ENCODE peak calls at places on chromosomes 5 and 9, in eight cellular contexts. T is hypothalamus, Q is NCI-H2081, P is uterus, U is GM13976, M is Right ventricle myocardium superior, C is DND-41, W is germinal center. F is an unnamed sample.

GRCh38 chr5:138252944-138253343 is 21.5 kb downstream of the GFRA3 start:
- DNase-seq in T (no peak), Q (no peak), P (no peak), U (no peak), M (no peak), C (no peak), W (no peak), F (no peak)

GRCh38 chr9:133540336-133541025 is 6.0 kb downstream of the ADAMTSL2 start:
- DNase-seq in T (no peak), Q (no peak), P (no peak), U (peak), M (no peak), C (no peak), W (no peak), F (no peak)

GRCh38 chr9:71001780-71002386 is 119.5 kb downstream of the TRPM3 start:
- DNase-seq in T (no peak), Q (peak), P (no peak), U (peak), M (no peak), C (peak), W (no peak), F (no peak)

GRCh38 chr5:9339206-9339818 is 206.6 kb downstream of the SEMA5A start:
- DNase-seq in T (no peak), Q (peak), P (no peak), U (no peak), M (no peak), C (peak), W (no peak), F (no peak)

GRCh38 chr5:87195616-87196015 is 72.1 kb upstream of the RASA1 start:
- DNase-seq in T (no peak), Q (no peak), P (no peak), U (no peak), M (no peak), C (no peak), W (no peak), F (no peak)

GRCh38 chr9:7117676-7118561 is 360.1 kb downstream of the KDM4C start:
- DNase-seq in T (no peak), Q (peak), P (no peak), U (peak), M (no peak), C (no peak), W (no peak), F (no peak)

GRCh38 chr9:21968331-21969010 is 25.7 kb downstream of the CDKN2A start:
- DNase-seq in T (no peak), Q (no peak), P (no peak), U (no peak), M (no peak), C (no peak), W (no peak), F (no peak)

GRCh38 chr5:86880785-86881492 is 263.2 kb downstream of the COX7C start:
- DNase-seq in T (peak), Q (peak), P (peak), U (peak), M (no peak), C (peak), W (peak), F (no peak)

GRCh38 chr9:126830827-126831226 is 26.0 kb downstream of the ZBTB43 start:
- DNase-seq in T (no peak), Q (no peak), P (no peak), U (no peak), M (no peak), C (no peak), W (no peak), F (no peak)

GRCh38 chr9:35827486-35827885 is 1.0 kb downstream of the FAM221B start:
- DNase-seq in T (no peak), Q (no peak), P (no peak), U (no peak), M (no peak), C (no peak), W (no peak), F (no peak)

GRCh38 chr9:77215874-77216273 is 38.5 kb downstream of the VPS13A start:
- DNase-seq in T (no peak), Q (no peak), P (no peak), U (no peak), M (no peak), C (no peak), W (no peak), F (no peak)

GRCh38 chr5:171571663-171572062 is 152.2 kb downstream of the FGF18 start:
- DNase-seq in T (no peak), Q (no peak), P (no peak), U (no peak), M (no peak), C (no peak), W (no peak), F (no peak)

GRCh38 chr9:18638448-18639249 is 164.7 kb downstream of the ADAMTSL1 start:
- DNase-seq in T (no peak), Q (no peak), P (no peak), U (no peak), M (no peak), C (no peak), W (no peak), F (no peak)

GRCh38 chr5:39014544-39014943 is 59.7 kb downstream of the RICTOR start:
- DNase-seq in T (no peak), Q (no peak), P (no peak), U (no peak), M (no peak), C (no peak), W (no peak), F (no peak)

GRCh38 chr9:133855802-133856592 is 117.8 kb upstream of the SARDH start:
- DNase-seq in T (no peak), Q (no peak), P (peak), U (no peak), M (no peak), C (no peak), W (no peak), F (peak)

GRCh38 chr9:130823435-130823834 is 11.6 kb upstream of the ABL1 start:
- DNase-seq in T (no peak), Q (no peak), P (no peak), U (no peak), M (no peak), C (no peak), W (no peak), F (no peak)

GRCh38 chr5:19880430-19880829 is 107.6 kb downstream of the CDH18 start:
- DNase-seq in T (no peak), Q (no peak), P (no peak), U (no peak), M (no peak), C (no peak), W (no peak), F (no peak)

GRCh38 chr5:14773588-14773987 is 98.0 kb downstream of the ANKH start:
- DNase-seq in T (no peak), Q (peak), P (no peak), U (no peak), M (no peak), C (no peak), W (no peak), F (no peak)

GRCh38 chr9:124088476-124088837 is 76.9 kb downstream of the LHX2 start:
- DNase-seq in T (no peak), Q (no peak), P (no peak), U (no peak), M (no peak), C (no peak), W (no peak), F (no peak)

GRCh38 chr9:91392435-91392834 is 30.7 kb upstream of the AUH start:
- DNase-seq in T (no peak), Q (no peak), P (no peak), U (no peak), M (no peak), C (no peak), W (no peak), F (no peak)

GRCh38 chr5:89064054-89064453 is 181.1 kb upstream of the MEF2C start:
- DNase-seq in T (no peak), Q (no peak), P (no peak), U (no peak), M (no peak), C (no peak), W (no peak), F (no peak)